ENCODE peak calls at places on chromosome 18, in seven cellular contexts. G, C, Z, O, P, I and N are unnamed samples.

GRCh38 chr18:60090170-60090569 is 190.4 kb downstream of the PMAIP1 start:
- DNase-seq in G (peak), C (no peak), Z (no peak), O (peak), P (no peak), I (no peak), N (no peak)

GRCh38 chr18:9901377-9901776 is 12.4 kb upstream of the VAPA start:
- DNase-seq in G (peak), C (no peak), Z (no peak), O (no peak), P (peak), I (no peak), N (no peak)

GRCh38 chr18:65206551-65207260 is 544.1 kb upstream of the CDH7 start:
- DNase-seq in G (no peak), C (no peak), Z (no peak), O (no peak), P (no peak), I (no peak), N (peak)

GRCh38 chr18:3015203-3015590 is 2.3 kb upstream of the LPIN2 start:
- DNase-seq in G (no peak), C (no peak), Z (peak), O (peak), P (peak), I (peak), N (peak)

GRCh38 chr18:13180614-13181375 is 37.8 kb upstream of the LDLRAD4 start:
- DNase-seq in G (no peak), C (no peak), Z (no peak), O (no peak), P (no peak), I (no peak), N (no peak)

GRCh38 chr18:8982416-8983183 is 119.9 kb upstream of the NDUFV2 start:
- DNase-seq in G (peak), C (no peak), Z (peak), O (peak), P (peak), I (peak), N (peak)

GRCh38 chr18:681985-682384 is 24.5 kb downstream of the TYMS start:
- DNase-seq in G (no peak), C (no peak), Z (no peak), O (no peak), P (no peak), I (no peak), N (no peak)

GRCh38 chr18:79396431-79397287 is 929 bp downstream of the NFATC1 start:
- DNase-seq in G (peak), C (peak), Z (no peak), O (peak), P (peak), I (no peak), N (peak)

GRCh38 chr18:63025251-63025710 is 294.3 kb downstream of the BCL2 start:
- DNase-seq in G (peak), C (no peak), Z (no peak), O (no peak), P (no peak), I (no peak), N (no peak)